ENCODE peak calls at places on chromosomes 2 and 18, in four cellular contexts. M is GM12891, Q is GM12878, F is HL-60. X is an unnamed sample.
A peak's percentile ranks its signal among the peaks of the same experiment; 100 is the strongest.

GRCh38 chr2:136000502-136000901 is 15.1 kb upstream of the DARS1 start:
- DNase-seq in M (no peak), Q (no peak), F (no peak), X (no peak)

GRCh38 chr2:157857881-157858280 is 18.2 kb downstream of the ACVR1 start:
- DNase-seq in M (no peak), Q (no peak), F (no peak), X (no peak)

GRCh38 chr2:1480671-1481076 is 67.4 kb downstream of the TPO start:
- DNase-seq in M (no peak), Q (no peak), F (no peak), X (no peak)

GRCh38 chr2:203661509-203661908 is 44.9 kb upstream of the CD28 start:
- DNase-seq in M (no peak), Q (no peak), F (no peak), X (no peak)

GRCh38 chr18:8654482-8655451 is 45.5 kb downstream of the RAB12 start:
- DNase-seq in M (no peak), Q (no peak), F (no peak), X (peak; percentile 51)

GRCh38 chr2:121197369-121198091 is 87.5 kb downstream of the TFCP2L1 start:
- DNase-seq in M (no peak), Q (no peak), F (peak; percentile 76), X (no peak)

GRCh38 chr2:40400336-40400953 is 51.4 kb downstream of the SLC8A1 start:
- DNase-seq in M (no peak), Q (no peak), F (no peak), X (no peak)

GRCh38 chr2:151730242-151730975 is 3.9 kb downstream of the NEB start:
- DNase-seq in M (peak; percentile 9), Q (no peak), F (no peak), X (no peak)

GRCh38 chr2:43637030-43637803 is at the start of gene PLEKHH2:
- DNase-seq in M (peak; percentile 74), Q (peak; percentile 19), F (peak; percentile 29), X (peak; percentile 99)

GRCh38 chr2:177229448-177230242 is 17.1 kb downstream of the HNRNPA3 start:
- DNase-seq in M (no peak), Q (no peak), F (no peak), X (no peak)

GRCh38 chr2:3712424-3712823 is 9.0 kb downstream of the DCDC2C start:
- DNase-seq in M (no peak), Q (no peak), F (no peak), X (no peak)

GRCh38 chr2:118855451-118856279 is 8.2 kb upstream of the EN1 start:
- DNase-seq in M (peak; percentile 95), Q (no peak), F (peak; percentile 51), X (peak; percentile 75)

GRCh38 chr18:58309610-58310239 is 265.7 kb downstream of the NEDD4L start:
- DNase-seq in M (no peak), Q (no peak), F (no peak), X (no peak)

GRCh38 chr18:34957119-34957863 is 83.9 kb upstream of the MAPRE2 start:
- DNase-seq in M (no peak), Q (no peak), F (no peak), X (no peak)

GRCh38 chr2:175454953-175455389 is 273.5 kb upstream of the ATP5MC3 start:
- DNase-seq in M (no peak), Q (no peak), F (no peak), X (no peak)

GRCh38 chr2:137826373-137827372 is 137.6 kb upstream of the HNMT start:
- DNase-seq in M (no peak), Q (peak; percentile 19), F (no peak), X (no peak)

GRCh38 chr2:26685312-26685711 is 7.2 kb upstream of the KCNK3 start:
- DNase-seq in M (no peak), Q (no peak), F (no peak), X (no peak)

GRCh38 chr18:78861116-78861515 is 118.5 kb upstream of the SALL3 start:
- DNase-seq in M (no peak), Q (no peak), F (no peak), X (no peak)

GRCh38 chr2:33256162-33256755 is 220.2 kb upstream of the RASGRP3 start:
- DNase-seq in M (no peak), Q (no peak), F (no peak), X (no peak)

GRCh38 chr2:50538137-50538536 is 493.8 kb downstream of the NRXN1 start:
- DNase-seq in M (no peak), Q (no peak), F (no peak), X (no peak)

GRCh38 chr2:196987654-196988364 is 61.3 kb upstream of the PGAP1 start:
- DNase-seq in M (no peak), Q (peak; percentile 15), F (peak; percentile 52), X (peak; percentile 46)

GRCh38 chr2:66438498-66439290 is 3.8 kb downstream of the MEIS1 start:
- DNase-seq in M (no peak), Q (no peak), F (no peak), X (no peak)

GRCh38 chr2:23939054-23939436 is 1.2 kb upstream of the UBXN2A start:
- DNase-seq in M (no peak), Q (no peak), F (no peak), X (no peak)

GRCh38 chr18:12628706-12629702 is 28.9 kb downstream of the SPIRE1 start:
- DNase-seq in M (no peak), Q (no peak), F (no peak), X (no peak)

GRCh38 chr18:10116574-10116973 is 202.8 kb downstream of the VAPA start:
- DNase-seq in M (no peak), Q (no peak), F (no peak), X (no peak)

GRCh38 chr2:62325398-62325797 is 129.5 kb downstream of the B3GNT2 start:
- DNase-seq in M (no peak), Q (no peak), F (no peak), X (no peak)

GRCh38 chr2:27322301-27322765 is 564 bp downstream of the MPV17 start:
- DNase-seq in M (no peak), Q (no peak), F (no peak), X (peak; percentile 44)

GRCh38 chr2:165582409-165582808 is 112.9 kb downstream of the CSRNP3 start:
- DNase-seq in M (no peak), Q (no peak), F (no peak), X (no peak)

GRCh38 chr2:144357623-144358400 is 162.1 kb downstream of the ZEB2 start:
- DNase-seq in M (no peak), Q (peak; percentile 85), F (no peak), X (peak; percentile 43)

GRCh38 chr2:162972383-162972782 is 133.8 kb upstream of the KCNH7 start:
- DNase-seq in M (no peak), Q (no peak), F (no peak), X (no peak)

GRCh38 chr2:8676191-8676914 is 5.5 kb upstream of the ID2 start:
- DNase-seq in M (no peak), Q (no peak), F (no peak), X (no peak)

GRCh38 chr2:136183095-136183494 is 65.1 kb upstream of the CXCR4 start:
- DNase-seq in M (no peak), Q (no peak), F (no peak), X (no peak)

GRCh38 chr2:109046925-109047508 is 58.0 kb upstream of the EDAR start:
- DNase-seq in M (no peak), Q (peak; percentile 30), F (peak; percentile 79), X (no peak)

GRCh38 chr2:231527955-231528635 is 2.1 kb downstream of the NMUR1 start:
- DNase-seq in M (no peak), Q (no peak), F (no peak), X (no peak)

GRCh38 chr2:179917272-179917671 is 55.9 kb upstream of the ZNF385B start:
- DNase-seq in M (no peak), Q (no peak), F (no peak), X (no peak)

GRCh38 chr2:82007051-82007664 is 1702.6 kb upstream of the LRRTM1 start:
- DNase-seq in M (no peak), Q (no peak), F (no peak), X (no peak)

DNA sequence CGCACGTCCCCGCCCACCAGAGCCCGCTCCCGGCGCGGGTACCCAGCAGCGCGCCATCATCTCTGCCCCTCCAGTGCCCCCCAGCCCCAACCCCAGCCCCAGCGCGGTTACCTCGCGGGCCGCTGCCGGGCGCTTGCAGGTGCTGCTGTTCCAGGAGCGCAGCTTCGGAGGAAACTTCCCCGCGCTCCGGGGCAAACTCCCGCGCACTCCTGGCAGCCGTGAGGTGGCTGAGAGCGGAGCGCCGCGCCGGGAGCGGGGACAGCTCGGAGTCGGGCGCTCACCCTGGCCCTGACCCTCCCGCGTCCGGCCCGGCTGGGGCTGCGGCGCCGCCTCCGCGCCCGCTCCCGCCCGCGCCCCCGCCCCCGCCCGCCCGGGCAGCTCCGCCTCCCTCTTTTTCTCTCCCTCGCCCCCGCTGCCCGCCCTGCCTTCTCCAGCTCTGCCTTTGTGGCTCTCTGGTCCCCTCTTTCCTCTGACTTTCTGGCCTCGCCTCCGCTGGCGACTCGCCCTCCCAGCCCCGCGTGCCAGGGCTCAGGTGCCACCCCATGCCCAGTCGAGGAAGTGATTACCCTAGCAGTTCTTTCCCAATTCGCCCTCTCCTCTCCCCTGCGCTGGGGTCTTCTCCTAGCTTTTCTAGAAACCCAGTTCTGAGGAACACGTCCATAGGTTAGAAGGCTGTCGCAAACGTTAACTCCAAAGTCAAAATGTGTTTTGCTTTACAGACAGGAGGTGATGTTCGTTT is at the start of gene CHST9:
- DNase-seq in M (no peak), Q (no peak), F (no peak), X (no peak)
- TF ChIP-seq SPI1 in M (no peak), Q (no peak), F (no peak), X (no peak)

GRCh38 chr2:73651586-73652230 is 9.5 kb upstream of the NAT8 start:
- DNase-seq in M (no peak), Q (no peak), F (no peak), X (no peak)
- TF ChIP-seq SPI1 in M (no peak), Q (no peak), F (no peak), X (no peak)

GRCh38 chr2:168201211-168201610 is 46.2 kb downstream of the STK39 start:
- DNase-seq in M (no peak), Q (no peak), F (no peak), X (no peak)
- TF ChIP-seq SPI1 in M (no peak), Q (no peak), F (no peak), X (no peak)

DNA sequence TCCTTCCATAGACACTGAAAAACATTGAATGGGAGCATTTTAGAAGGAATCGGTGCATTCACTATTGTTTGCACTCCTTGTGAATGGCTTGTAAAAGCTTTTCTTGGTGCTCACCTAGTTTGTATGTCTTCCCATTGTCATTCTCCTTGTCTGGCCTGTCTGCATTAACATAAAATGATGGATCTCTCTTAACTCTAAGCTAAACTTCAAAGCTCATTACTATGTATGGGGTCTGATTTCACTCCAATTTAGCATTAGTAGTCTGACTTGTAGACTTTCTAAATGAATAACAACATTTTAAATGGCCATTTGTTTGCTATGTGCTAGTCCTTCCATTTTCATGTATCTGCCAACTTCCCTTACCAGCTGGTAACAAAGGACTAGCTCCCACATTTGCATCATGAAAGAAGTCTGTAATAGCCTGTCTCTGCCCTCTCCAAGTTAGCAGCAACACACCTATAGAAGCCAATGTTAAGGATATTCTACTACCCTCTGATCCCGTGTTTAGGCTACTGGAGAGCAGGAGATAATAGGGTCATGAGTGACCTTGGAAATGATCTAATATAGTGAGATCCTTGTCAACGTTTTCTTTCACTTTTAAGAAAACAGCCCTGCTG is 324.1 kb upstream of the RGPD4 start:
- DNase-seq in M (no peak), Q (no peak), F (no peak), X (no peak)
- TF ChIP-seq SPI1 in M (no peak), Q (no peak), F (no peak), X (no peak)

GRCh38 chr2:222330910-222331309 is 32.1 kb upstream of the PAX3 start:
- DNase-seq in M (no peak), Q (no peak), F (no peak), X (no peak)
- TF ChIP-seq SPI1 in M (no peak), Q (no peak), F (no peak), X (no peak)